ENCODE peak calls at places on chromosome 12, in eight cellular contexts. N, C, I, H, X, O, B and F are unnamed samples.
A peak's percentile ranks its signal among the peaks of the same experiment; 100 is the strongest.

GRCh38 chr12:11812558-11813421 is 163.3 kb downstream of the ETV6 start:
- DNase-seq in N (peak; percentile 20), C (peak; percentile 90), I (peak; percentile 73), H (no peak), X (no peak), O (peak; percentile 46), B (peak; percentile 65), F (no peak)

GRCh38 chr12:13094349-13094748 is 9.1 kb downstream of the GSG1 start:
- DNase-seq in N (no peak), C (no peak), I (peak; percentile 34), H (no peak), X (no peak), O (no peak), B (no peak), F (no peak)

GRCh38 chr12:90682398-90682797 is 272.6 kb downstream of the CCER1 start:
- DNase-seq in N (no peak), C (no peak), I (peak; percentile 86), H (no peak), X (no peak), O (no peak), B (no peak), F (no peak)

GRCh38 chr12:110020956-110021355 is 21.7 kb downstream of the ANKRD13A start:
- DNase-seq in N (no peak), C (no peak), I (no peak), H (no peak), X (no peak), O (no peak), B (no peak), F (no peak)

GRCh38 chr12:21324551-21324950 is 10.2 kb downstream of the SLCO1A2 start:
- DNase-seq in N (no peak), C (no peak), I (no peak), H (no peak), X (no peak), O (no peak), B (no peak), F (no peak)

GRCh38 chr12:26135010-26135420 is 10.2 kb upstream of the BHLHE41 start:
- DNase-seq in N (peak; percentile 58), C (no peak), I (peak; percentile 87), H (peak; percentile 68), X (peak; percentile 93), O (no peak), B (no peak), F (no peak)

GRCh38 chr12:14858513-14858912 is 15.2 kb upstream of the ART4 start:
- DNase-seq in N (no peak), C (no peak), I (no peak), H (no peak), X (no peak), O (no peak), B (no peak), F (no peak)

GRCh38 chr12:4323400-4323799 is 2.4 kb downstream of the TIGAR start:
- DNase-seq in N (no peak), C (no peak), I (no peak), H (no peak), X (no peak), O (no peak), B (no peak), F (no peak)

GRCh38 chr12:124345795-124346194 is 50.9 kb downstream of the RFLNA start:
- DNase-seq in N (no peak), C (no peak), I (no peak), H (no peak), X (no peak), O (no peak), B (no peak), F (no peak)

GRCh38 chr12:11656550-11656949 is 7.1 kb downstream of the ETV6 start:
- DNase-seq in N (no peak), C (no peak), I (peak; percentile 22), H (no peak), X (peak; percentile 77), O (no peak), B (no peak), F (no peak)

GRCh38 chr12:130115646-130116045 is 46.6 kb upstream of the FZD10 start:
- DNase-seq in N (no peak), C (no peak), I (no peak), H (no peak), X (no peak), O (no peak), B (no peak), F (no peak)

GRCh38 chr12:26830358-26830757 is 2.6 kb downstream of the ITPR2 start:
- DNase-seq in N (no peak), C (no peak), I (no peak), H (no peak), X (no peak), O (no peak), B (no peak), F (no peak)

GRCh38 chr12:48191096-48191495 is 7.7 kb downstream of the CCDC184 start:
- DNase-seq in N (no peak), C (no peak), I (no peak), H (no peak), X (no peak), O (no peak), B (no peak), F (no peak)

GRCh38 chr12:121676190-121676589 is 6.7 kb upstream of the MORN3 start:
- DNase-seq in N (no peak), C (no peak), I (no peak), H (no peak), X (no peak), O (no peak), B (no peak), F (no peak)

DNA sequence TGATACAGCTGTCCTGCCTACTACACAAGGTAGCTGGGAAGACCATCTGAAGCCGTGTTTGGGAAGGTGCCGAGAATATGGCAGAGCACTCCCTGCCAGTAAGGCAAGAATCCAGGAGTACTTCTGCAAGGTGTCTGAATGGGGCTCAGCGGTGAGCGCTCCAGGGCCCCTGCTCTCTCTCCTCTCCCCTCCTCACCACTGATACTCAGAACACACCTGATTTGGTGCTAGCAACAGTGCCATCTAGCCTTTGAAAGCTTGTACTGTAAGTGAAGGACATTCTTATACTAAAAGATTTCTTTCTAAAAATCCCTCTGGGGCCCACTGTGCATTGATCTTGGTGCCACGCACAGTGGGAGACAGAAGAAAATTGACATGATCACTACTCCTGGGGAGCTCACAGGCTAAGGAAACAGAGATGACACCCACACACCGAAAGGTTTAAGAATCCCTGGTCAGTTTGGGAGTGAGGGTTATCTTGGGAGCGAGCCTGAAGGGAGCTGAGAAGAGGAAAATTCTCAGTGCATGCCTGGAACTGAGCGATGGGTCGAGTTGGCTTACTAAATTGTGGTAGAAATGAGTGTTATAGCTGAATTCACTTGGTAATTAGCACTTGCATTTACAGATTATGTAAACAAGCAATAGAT is 216.9 kb downstream of the NTF3 start:
- DNase-seq in N (no peak), C (no peak), I (no peak), H (no peak), X (no peak), O (no peak), B (no peak), F (no peak)
- TF ChIP-seq CTCF in N (peak; percentile 40), C (no peak), I (peak; percentile 46), H (peak; percentile 60), X (peak; percentile 44), O (peak; percentile 83), B (peak; percentile 59), F (peak; percentile 67)

DNA sequence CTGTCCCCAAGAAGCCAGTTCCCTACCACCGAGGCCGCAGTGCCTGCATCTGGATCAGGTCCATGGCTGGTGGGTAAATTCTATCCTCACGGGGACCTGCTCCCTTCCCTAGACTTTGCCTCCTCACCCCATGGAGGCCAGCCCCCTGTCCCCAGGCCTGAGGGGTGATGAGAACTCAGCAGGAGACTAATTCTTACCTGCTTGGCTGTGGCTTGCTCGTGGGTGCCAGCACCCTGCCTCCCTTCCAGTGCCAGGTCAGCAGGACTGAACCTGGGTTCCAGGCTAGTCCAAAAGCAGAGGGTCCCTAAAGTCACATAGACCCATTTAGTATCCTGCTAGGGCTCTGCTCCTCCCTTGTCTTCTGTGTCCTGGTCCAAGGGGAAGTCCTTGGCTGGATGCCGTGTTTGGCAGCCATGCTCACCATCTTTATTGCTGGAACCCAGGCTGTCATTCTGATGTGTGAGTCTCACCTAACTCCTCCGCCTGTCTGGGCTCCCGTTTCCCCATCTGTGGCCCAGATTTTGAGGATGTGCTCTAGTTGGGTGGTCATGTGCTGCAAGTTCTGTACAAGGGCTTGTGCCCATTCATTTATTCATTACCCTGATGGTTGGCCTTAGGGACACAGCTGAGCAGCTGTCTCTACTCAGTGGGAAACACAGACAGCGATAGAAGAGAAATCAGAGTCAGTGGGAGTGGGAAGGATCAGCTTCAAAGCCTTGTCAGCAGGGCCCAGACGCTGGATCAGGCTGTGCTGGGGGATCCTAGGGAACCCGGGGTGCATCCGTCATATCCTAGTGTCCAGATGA is 949 bp downstream of the PLBD2 start:
- DNase-seq in N (peak; percentile 17), C (peak; percentile 87), I (no peak), H (peak; percentile 71), X (no peak), O (no peak), B (no peak), F (peak; percentile 70)
- TF ChIP-seq CTCF in N (no peak), C (no peak), I (no peak), H (no peak), X (no peak), O (no peak), B (no peak), F (no peak)

GRCh38 chr12:104180389-104180788 is 35.2 kb upstream of the TXNRD1 start:
- DNase-seq in N (peak; percentile 60), C (no peak), I (no peak), H (no peak), X (peak; percentile 61), O (no peak), B (no peak), F (no peak)

GRCh38 chr12:104182621-104183378 is 32.8 kb upstream of the TXNRD1 start:
- DNase-seq in N (no peak), C (no peak), I (no peak), H (no peak), X (no peak), O (no peak), B (no peak), F (no peak)

GRCh38 chr12:104181313-104181712 is 34.3 kb upstream of the TXNRD1 start:
- DNase-seq in N (no peak), C (no peak), I (peak; percentile 42), H (no peak), X (no peak), O (no peak), B (no peak), F (no peak)

GRCh38 chr12:104183443-104183842 is 32.1 kb upstream of the TXNRD1 start:
- DNase-seq in N (no peak), C (no peak), I (no peak), H (no peak), X (no peak), O (no peak), B (no peak), F (no peak)

GRCh38 chr12:104182144-104182543 is 33.4 kb upstream of the TXNRD1 start:
- DNase-seq in N (peak; percentile 51), C (peak; percentile 91), I (peak; percentile 82), H (peak; percentile 94), X (peak; percentile 71), O (no peak), B (no peak), F (peak; percentile 71)
- TF ChIP-seq CTCF in N (no peak), C (no peak), I (no peak), H (no peak), X (no peak), O (no peak), B (no peak), F (no peak)

DNA sequence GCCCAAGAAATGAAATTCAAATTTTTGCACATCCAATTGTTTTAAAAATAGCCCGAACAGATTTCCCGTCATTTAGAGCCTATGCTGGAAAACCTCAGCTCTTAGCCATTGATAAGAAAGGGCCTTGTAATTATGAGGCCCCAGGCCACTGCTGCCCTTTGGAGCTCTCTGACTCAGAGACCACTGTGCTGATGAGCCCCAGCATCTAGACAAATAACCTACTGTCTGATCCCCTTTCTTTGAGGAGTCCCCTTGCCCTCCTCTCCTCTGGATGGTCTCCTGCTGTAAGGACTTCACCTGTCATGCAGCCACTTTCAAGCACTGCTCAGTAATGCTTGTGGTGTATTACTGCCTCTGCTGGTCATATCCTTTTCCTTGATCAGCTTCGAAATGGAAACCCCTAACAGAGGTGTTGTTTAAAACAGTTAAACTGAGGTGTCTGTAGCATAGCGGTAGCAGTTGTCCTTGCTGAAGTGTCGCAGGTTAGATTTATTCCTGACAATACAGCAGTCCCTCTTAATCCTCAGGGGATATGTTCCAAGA is 159.9 kb upstream of the SRRM4 start:
- DNase-seq in N (no peak), C (no peak), I (no peak), H (no peak), X (no peak), O (no peak), B (peak; percentile 13), F (no peak)
- TF ChIP-seq CTCF in N (no peak), C (no peak), I (no peak), H (no peak), X (no peak), O (no peak), B (no peak), F (no peak)